ENCODE peak calls at places on chromosomes 13 and 19, in five cellular contexts. G is type B pancreatic cell; K is activated CD8-positive, alpha-beta memory T cell treated with anti-CD3 and anti-CD28 coated beads for 1 hour; E is RCC 7860; C is stimulated activated CD4-positive, alpha-beta T cell treated with anti-CD3 and anti-CD28 coated beads, Interleukin-1b, Interleukin-23, amount 100 ng/mL, for 24 hours. W is an unnamed sample.

GRCh38 chr19:29376855-29377354 is 148.9 kb upstream of the VSTM2B start:
- DNase-seq in K (no peak), C (no peak), G (peak), E (no peak), W (peak)

GRCh38 chr19:39676004-39676403 is 20.3 kb downstream of the LGALS16 start:
- DNase-seq in C (no peak), E (no peak), K (no peak), G (no peak), W (no peak)

GRCh38 chr19:2542341-2543069 is 66.6 kb downstream of the GADD45B start:
- DNase-seq in C (no peak), E (peak), G (no peak), K (no peak), W (no peak)

GRCh38 chr19:24059572-24060295 is 27.3 kb upstream of the ZNF254 start:
- DNase-seq in C (no peak), E (no peak), G (no peak), K (no peak), W (no peak)

GRCh38 chr13:50955807-50956206 is 46.2 kb downstream of the RNASEH2B start:
- DNase-seq in G (no peak), K (no peak), C (no peak), E (no peak), W (no peak)

GRCh38 chr13:110524484-110525254 is 36.9 kb downstream of the RAB20 start:
- DNase-seq in G (no peak), E (no peak), K (no peak), C (no peak), W (no peak)

GRCh38 chr13:41017153-41017552 is 2.0 kb downstream of the ELF1 start:
- DNase-seq in K (no peak), E (no peak), C (no peak), G (no peak), W (no peak)

GRCh38 chr19:10761443-10762242 is 43.8 kb downstream of the DNM2 start:
- DNase-seq in E (no peak), G (no peak), K (no peak), C (no peak), W (no peak)

GRCh38 chr13:35211949-35212348 is 264.5 kb downstream of the MAB21L1 start:
- DNase-seq in G (no peak), K (no peak), C (no peak), E (no peak), W (no peak)